ENCODE peak calls at places on chromosomes 12 and 14, in eight cellular contexts. One of them, this sample, is unnamed.

GRCh38 chr12:42119085-42119633 is 25.5 kb downstream of the GXYLT1 start:
- DNase-seq in endothelial cell of umbilical vein: peak
- DNase-seq in MM.1S: no peak
- DNase-seq in CD8-positive, alpha-beta memory T cell: no peak
- DNase-seq in kidney: no peak
- DNase-seq in thoracic aorta: no peak
- DNase-seq in OCI-LY7: no peak
- DNase-seq in GM12878: no peak
- DNase-seq in this sample: no peak

GRCh38 chr12:88298761-88299242 is 156.7 kb downstream of the TMTC3 start:
- DNase-seq in endothelial cell of umbilical vein: peak
- DNase-seq in MM.1S: no peak
- DNase-seq in CD8-positive, alpha-beta memory T cell: no peak
- DNase-seq in kidney: no peak
- DNase-seq in thoracic aorta: no peak
- DNase-seq in OCI-LY7: no peak
- DNase-seq in GM12878: peak
- DNase-seq in this sample: no peak

GRCh38 chr12:48779869-48780268 is 9.0 kb downstream of the ADCY6 start:
- DNase-seq in endothelial cell of umbilical vein: peak
- DNase-seq in MM.1S: no peak
- DNase-seq in CD8-positive, alpha-beta memory T cell: no peak
- DNase-seq in kidney: peak
- DNase-seq in thoracic aorta: peak
- DNase-seq in OCI-LY7: no peak
- DNase-seq in GM12878: no peak
- DNase-seq in this sample: no peak

GRCh38 chr14:21476526-21476924 is 234 bp downstream of the RAB2B start:
- DNase-seq in endothelial cell of umbilical vein: no peak
- DNase-seq in MM.1S: no peak
- DNase-seq in CD8-positive, alpha-beta memory T cell: peak
- DNase-seq in kidney: peak
- DNase-seq in thoracic aorta: peak
- DNase-seq in OCI-LY7: no peak
- DNase-seq in GM12878: no peak
- DNase-seq in this sample: no peak

GRCh38 chr14:81529391-81529790 is 4.3 kb downstream of the SEL1L start:
- DNase-seq in endothelial cell of umbilical vein: no peak
- DNase-seq in MM.1S: no peak
- DNase-seq in CD8-positive, alpha-beta memory T cell: no peak
- DNase-seq in kidney: no peak
- DNase-seq in thoracic aorta: no peak
- DNase-seq in OCI-LY7: peak
- DNase-seq in GM12878: no peak
- DNase-seq in this sample: no peak

GRCh38 chr14:36857136-36857535 is 195.5 kb downstream of the PAX9 start:
- DNase-seq in endothelial cell of umbilical vein: no peak
- DNase-seq in MM.1S: no peak
- DNase-seq in CD8-positive, alpha-beta memory T cell: no peak
- DNase-seq in kidney: no peak
- DNase-seq in thoracic aorta: no peak
- DNase-seq in OCI-LY7: no peak
- DNase-seq in GM12878: no peak
- DNase-seq in this sample: no peak

GRCh38 chr12:67477682-67478265 is 170.8 kb upstream of the DYRK2 start:
- DNase-seq in endothelial cell of umbilical vein: no peak
- DNase-seq in MM.1S: no peak
- DNase-seq in CD8-positive, alpha-beta memory T cell: no peak
- DNase-seq in kidney: no peak
- DNase-seq in thoracic aorta: no peak
- DNase-seq in OCI-LY7: no peak
- DNase-seq in GM12878: no peak
- DNase-seq in this sample: no peak

GRCh38 chr12:121440768-121441167 is 40.9 kb downstream of the RNF34 start:
- DNase-seq in endothelial cell of umbilical vein: no peak
- DNase-seq in MM.1S: no peak
- DNase-seq in CD8-positive, alpha-beta memory T cell: no peak
- DNase-seq in kidney: no peak
- DNase-seq in thoracic aorta: no peak
- DNase-seq in OCI-LY7: no peak
- DNase-seq in GM12878: no peak
- DNase-seq in this sample: no peak

GRCh38 chr14:102927878-102928411 is 5.5 kb downstream of the AMN start:
- DNase-seq in endothelial cell of umbilical vein: no peak
- DNase-seq in MM.1S: no peak
- DNase-seq in CD8-positive, alpha-beta memory T cell: no peak
- DNase-seq in kidney: no peak
- DNase-seq in thoracic aorta: no peak
- DNase-seq in OCI-LY7: no peak
- DNase-seq in GM12878: no peak
- DNase-seq in this sample: no peak

GRCh38 chr12:95279835-95280234 is 62.2 kb downstream of the VEZT start:
- DNase-seq in endothelial cell of umbilical vein: no peak
- DNase-seq in MM.1S: no peak
- DNase-seq in CD8-positive, alpha-beta memory T cell: no peak
- DNase-seq in kidney: no peak
- DNase-seq in thoracic aorta: no peak
- DNase-seq in OCI-LY7: no peak
- DNase-seq in GM12878: no peak
- DNase-seq in this sample: no peak

GRCh38 chr12:81450920-81451739 is 308.0 kb downstream of the PPFIA2 start:
- DNase-seq in endothelial cell of umbilical vein: peak
- DNase-seq in MM.1S: peak
- DNase-seq in CD8-positive, alpha-beta memory T cell: no peak
- DNase-seq in kidney: peak
- DNase-seq in thoracic aorta: no peak
- DNase-seq in OCI-LY7: peak
- DNase-seq in GM12878: no peak
- DNase-seq in this sample: no peak

GRCh38 chr12:53976172-53976822 is 1.5 kb upstream of the HOTAIR start:
- DNase-seq in endothelial cell of umbilical vein: no peak
- DNase-seq in MM.1S: no peak
- DNase-seq in CD8-positive, alpha-beta memory T cell: no peak
- DNase-seq in kidney: no peak
- DNase-seq in thoracic aorta: no peak
- DNase-seq in OCI-LY7: no peak
- DNase-seq in GM12878: no peak
- DNase-seq in this sample: no peak

GRCh38 chr12:53976823-53977595 is 2.3 kb upstream of the HOTAIR start:
- DNase-seq in endothelial cell of umbilical vein: no peak
- DNase-seq in MM.1S: no peak
- DNase-seq in CD8-positive, alpha-beta memory T cell: no peak
- DNase-seq in kidney: no peak
- DNase-seq in thoracic aorta: no peak
- DNase-seq in OCI-LY7: no peak
- DNase-seq in GM12878: no peak
- DNase-seq in this sample: no peak

GRCh38 chr12:53975816-53976152 is 1.0 kb upstream of the HOTAIR start:
- DNase-seq in endothelial cell of umbilical vein: no peak
- DNase-seq in MM.1S: no peak
- DNase-seq in CD8-positive, alpha-beta memory T cell: no peak
- DNase-seq in kidney: no peak
- DNase-seq in thoracic aorta: no peak
- DNase-seq in OCI-LY7: no peak
- DNase-seq in GM12878: no peak
- DNase-seq in this sample: no peak

GRCh38 chr12:53978477-53979356 is 4.0 kb upstream of the HOTAIR start:
- DNase-seq in endothelial cell of umbilical vein: no peak
- DNase-seq in MM.1S: no peak
- DNase-seq in CD8-positive, alpha-beta memory T cell: no peak
- DNase-seq in kidney: no peak
- DNase-seq in thoracic aorta: no peak
- DNase-seq in OCI-LY7: no peak
- DNase-seq in GM12878: no peak
- DNase-seq in this sample: no peak

GRCh38 chr12:53977596-53978464 is 3.1 kb upstream of the HOTAIR start:
- DNase-seq in endothelial cell of umbilical vein: no peak
- DNase-seq in MM.1S: peak
- DNase-seq in CD8-positive, alpha-beta memory T cell: no peak
- DNase-seq in kidney: no peak
- DNase-seq in thoracic aorta: no peak
- DNase-seq in OCI-LY7: peak
- DNase-seq in GM12878: no peak
- DNase-seq in this sample: no peak
- H3K27ac ChIP-seq in endothelial cell of umbilical vein: no peak
- H3K27ac ChIP-seq in MM.1S: no peak
- H3K27ac ChIP-seq in CD8-positive, alpha-beta memory T cell: no peak
- H3K27ac ChIP-seq in kidney: peak
- H3K27ac ChIP-seq in thoracic aorta: no peak
- H3K27ac ChIP-seq in OCI-LY7: no peak
- H3K27ac ChIP-seq in GM12878: no peak
- H3K27ac ChIP-seq in this sample: no peak

GRCh38 chr12:26121323-26121740 is 3.5 kb downstream of the BHLHE41 start:
- DNase-seq in endothelial cell of umbilical vein: no peak
- DNase-seq in MM.1S: peak
- DNase-seq in CD8-positive, alpha-beta memory T cell: no peak
- DNase-seq in kidney: no peak
- DNase-seq in thoracic aorta: no peak
- DNase-seq in OCI-LY7: no peak
- DNase-seq in GM12878: no peak
- DNase-seq in this sample: no peak
- H3K27ac ChIP-seq in endothelial cell of umbilical vein: no peak
- H3K27ac ChIP-seq in MM.1S: peak
- H3K27ac ChIP-seq in CD8-positive, alpha-beta memory T cell: no peak
- H3K27ac ChIP-seq in kidney: no peak
- H3K27ac ChIP-seq in thoracic aorta: peak
- H3K27ac ChIP-seq in OCI-LY7: no peak
- H3K27ac ChIP-seq in GM12878: no peak
- H3K27ac ChIP-seq in this sample: peak

DNA sequence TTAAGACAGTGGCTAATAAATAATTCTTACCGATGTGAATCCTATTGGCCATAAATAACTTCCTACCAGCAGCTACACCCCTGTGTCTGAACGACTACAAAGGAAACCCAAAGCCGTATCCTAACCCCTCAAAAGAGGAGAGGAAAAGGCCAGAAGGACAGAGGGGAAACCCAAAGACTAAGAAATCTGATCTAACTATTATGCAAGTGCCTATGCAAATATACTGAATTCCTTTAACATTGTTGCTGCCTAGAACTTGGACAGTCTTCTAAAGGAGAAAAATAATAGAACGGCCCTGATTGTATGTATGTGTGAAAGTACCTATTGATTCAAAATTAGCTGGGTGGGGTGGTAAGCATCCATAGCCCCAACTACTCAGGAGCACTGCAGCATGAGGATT is 988 bp downstream of the PLEKHG7 start:
- DNase-seq in endothelial cell of umbilical vein: no peak
- DNase-seq in MM.1S: no peak
- DNase-seq in CD8-positive, alpha-beta memory T cell: no peak
- DNase-seq in kidney: no peak
- DNase-seq in thoracic aorta: no peak
- DNase-seq in OCI-LY7: no peak
- DNase-seq in GM12878: no peak
- DNase-seq in this sample: no peak
- H3K27ac ChIP-seq in endothelial cell of umbilical vein: no peak
- H3K27ac ChIP-seq in MM.1S: peak
- H3K27ac ChIP-seq in CD8-positive, alpha-beta memory T cell: no peak
- H3K27ac ChIP-seq in kidney: no peak
- H3K27ac ChIP-seq in thoracic aorta: no peak
- H3K27ac ChIP-seq in OCI-LY7: no peak
- H3K27ac ChIP-seq in GM12878: peak
- H3K27ac ChIP-seq in this sample: no peak

GRCh38 chr14:97277711-97278110 is 480.5 kb downstream of the VRK1 start:
- DNase-seq in endothelial cell of umbilical vein: no peak
- DNase-seq in MM.1S: no peak
- DNase-seq in CD8-positive, alpha-beta memory T cell: no peak
- DNase-seq in kidney: no peak
- DNase-seq in thoracic aorta: no peak
- DNase-seq in OCI-LY7: no peak
- DNase-seq in GM12878: no peak
- DNase-seq in this sample: no peak
- H3K27ac ChIP-seq in endothelial cell of umbilical vein: no peak
- H3K27ac ChIP-seq in MM.1S: no peak
- H3K27ac ChIP-seq in CD8-positive, alpha-beta memory T cell: no peak
- H3K27ac ChIP-seq in kidney: no peak
- H3K27ac ChIP-seq in thoracic aorta: no peak
- H3K27ac ChIP-seq in OCI-LY7: no peak
- H3K27ac ChIP-seq in GM12878: no peak
- H3K27ac ChIP-seq in this sample: no peak

GRCh38 chr12:100840748-100841147 is 46.2 kb downstream of the ANO4 start:
- DNase-seq in endothelial cell of umbilical vein: no peak
- DNase-seq in MM.1S: no peak
- DNase-seq in CD8-positive, alpha-beta memory T cell: no peak
- DNase-seq in kidney: no peak
- DNase-seq in thoracic aorta: no peak
- DNase-seq in OCI-LY7: no peak
- DNase-seq in GM12878: no peak
- DNase-seq in this sample: no peak
- H3K27ac ChIP-seq in endothelial cell of umbilical vein: no peak
- H3K27ac ChIP-seq in MM.1S: no peak
- H3K27ac ChIP-seq in CD8-positive, alpha-beta memory T cell: no peak
- H3K27ac ChIP-seq in kidney: no peak
- H3K27ac ChIP-seq in thoracic aorta: no peak
- H3K27ac ChIP-seq in OCI-LY7: no peak
- H3K27ac ChIP-seq in GM12878: no peak
- H3K27ac ChIP-seq in this sample: peak

GRCh38 chr14:84323963-84324362 is 1206.0 kb upstream of the FLRT2 start:
- DNase-seq in endothelial cell of umbilical vein: peak
- DNase-seq in MM.1S: no peak
- DNase-seq in CD8-positive, alpha-beta memory T cell: no peak
- DNase-seq in kidney: no peak
- DNase-seq in thoracic aorta: no peak
- DNase-seq in OCI-LY7: no peak
- DNase-seq in GM12878: no peak
- DNase-seq in this sample: no peak
- H3K27ac ChIP-seq in endothelial cell of umbilical vein: peak
- H3K27ac ChIP-seq in MM.1S: no peak
- H3K27ac ChIP-seq in CD8-positive, alpha-beta memory T cell: no peak
- H3K27ac ChIP-seq in kidney: no peak
- H3K27ac ChIP-seq in thoracic aorta: no peak
- H3K27ac ChIP-seq in OCI-LY7: no peak
- H3K27ac ChIP-seq in GM12878: no peak
- H3K27ac ChIP-seq in this sample: no peak

GRCh38 chr14:99729991-99730875 is 46.1 kb downstream of the CYP46A1 start:
- DNase-seq in endothelial cell of umbilical vein: peak
- DNase-seq in MM.1S: peak
- DNase-seq in CD8-positive, alpha-beta memory T cell: peak
- DNase-seq in kidney: peak
- DNase-seq in thoracic aorta: no peak
- DNase-seq in OCI-LY7: peak
- DNase-seq in GM12878: no peak
- DNase-seq in this sample: peak
- H3K27ac ChIP-seq in endothelial cell of umbilical vein: peak
- H3K27ac ChIP-seq in MM.1S: no peak
- H3K27ac ChIP-seq in CD8-positive, alpha-beta memory T cell: no peak
- H3K27ac ChIP-seq in kidney: no peak
- H3K27ac ChIP-seq in thoracic aorta: no peak
- H3K27ac ChIP-seq in OCI-LY7: no peak
- H3K27ac ChIP-seq in GM12878: no peak
- H3K27ac ChIP-seq in this sample: peak

This sample was measured in caudate nucleus.